ENCODE peak calls at places on chromosomes 7 and 10, in six cellular contexts. One of them, this sample, is unnamed.

GRCh38 chr10:103224133-103224532 is 21.6 kb upstream of the RPEL1 start:
- DNase-seq in stimulated activated CD4-positive, alpha-beta T cell treated with anti-CD3 and anti-CD28 coated beads, Interleukin-2, amount 100 ng/mL, for 24 hours: no peak
- DNase-seq in KBM-7: peak
- DNase-seq in activated naive CD8-positive, alpha-beta T cell treated with anti-CD3 and anti-CD28 coated beads for 36 hours: no peak
- DNase-seq in head of caudate nucleus: no peak
- DNase-seq in amygdala: no peak
- DNase-seq in this sample: no peak

GRCh38 chr10:48480397-48481374 is 124.2 kb downstream of the ARHGAP22 start:
- DNase-seq in KBM-7: no peak
- DNase-seq in activated naive CD8-positive, alpha-beta T cell treated with anti-CD3 and anti-CD28 coated beads for 36 hours: no peak
- DNase-seq in head of caudate nucleus: no peak
- DNase-seq in amygdala: no peak
- DNase-seq in stimulated activated CD4-positive, alpha-beta T cell treated with anti-CD3 and anti-CD28 coated beads, Interleukin-2, amount 100 ng/mL, for 24 hours: no peak
- DNase-seq in this sample: peak

GRCh38 chr7:150940446-150941102 is 37.5 kb downstream of the KCNH2 start:
- DNase-seq in stimulated activated CD4-positive, alpha-beta T cell treated with anti-CD3 and anti-CD28 coated beads, Interleukin-2, amount 100 ng/mL, for 24 hours: no peak
- DNase-seq in activated naive CD8-positive, alpha-beta T cell treated with anti-CD3 and anti-CD28 coated beads for 36 hours: no peak
- DNase-seq in KBM-7: no peak
- DNase-seq in head of caudate nucleus: no peak
- DNase-seq in amygdala: no peak
- DNase-seq in this sample: no peak

GRCh38 chr7:26233902-26234511 is 32.5 kb downstream of the CBX3 start:
- DNase-seq in amygdala: no peak
- DNase-seq in head of caudate nucleus: no peak
- DNase-seq in KBM-7: peak
- DNase-seq in activated naive CD8-positive, alpha-beta T cell treated with anti-CD3 and anti-CD28 coated beads for 36 hours: no peak
- DNase-seq in stimulated activated CD4-positive, alpha-beta T cell treated with anti-CD3 and anti-CD28 coated beads, Interleukin-2, amount 100 ng/mL, for 24 hours: no peak
- DNase-seq in this sample: no peak

GRCh38 chr7:141754939-141755338 is 9.0 kb upstream of the TAS2R3 start:
- DNase-seq in activated naive CD8-positive, alpha-beta T cell treated with anti-CD3 and anti-CD28 coated beads for 36 hours: no peak
- DNase-seq in stimulated activated CD4-positive, alpha-beta T cell treated with anti-CD3 and anti-CD28 coated beads, Interleukin-2, amount 100 ng/mL, for 24 hours: no peak
- DNase-seq in amygdala: no peak
- DNase-seq in head of caudate nucleus: no peak
- DNase-seq in KBM-7: peak
- DNase-seq in this sample: no peak

GRCh38 chr10:19638173-19638872 is 177.9 kb upstream of the PLXDC2 start:
- DNase-seq in KBM-7: peak
- DNase-seq in activated naive CD8-positive, alpha-beta T cell treated with anti-CD3 and anti-CD28 coated beads for 36 hours: no peak
- DNase-seq in head of caudate nucleus: no peak
- DNase-seq in stimulated activated CD4-positive, alpha-beta T cell treated with anti-CD3 and anti-CD28 coated beads, Interleukin-2, amount 100 ng/mL, for 24 hours: no peak
- DNase-seq in amygdala: no peak
- DNase-seq in this sample: no peak

GRCh38 chr10:6907877-6908530 is 327.9 kb upstream of the PRKCQ start:
- DNase-seq in activated naive CD8-positive, alpha-beta T cell treated with anti-CD3 and anti-CD28 coated beads for 36 hours: no peak
- DNase-seq in head of caudate nucleus: no peak
- DNase-seq in amygdala: no peak
- DNase-seq in stimulated activated CD4-positive, alpha-beta T cell treated with anti-CD3 and anti-CD28 coated beads, Interleukin-2, amount 100 ng/mL, for 24 hours: no peak
- DNase-seq in KBM-7: no peak
- DNase-seq in this sample: no peak

GRCh38 chr10:92849234-92849525 is 860 bp downstream of the EXOC6 start:
- DNase-seq in stimulated activated CD4-positive, alpha-beta T cell treated with anti-CD3 and anti-CD28 coated beads, Interleukin-2, amount 100 ng/mL, for 24 hours: no peak
- DNase-seq in activated naive CD8-positive, alpha-beta T cell treated with anti-CD3 and anti-CD28 coated beads for 36 hours: no peak
- DNase-seq in amygdala: no peak
- DNase-seq in KBM-7: peak
- DNase-seq in head of caudate nucleus: no peak
- DNase-seq in this sample: no peak

GRCh38 chr7:44061645-44062179 is 3.7 kb downstream of the PGAM2 start:
- DNase-seq in activated naive CD8-positive, alpha-beta T cell treated with anti-CD3 and anti-CD28 coated beads for 36 hours: no peak
- DNase-seq in amygdala: no peak
- DNase-seq in head of caudate nucleus: no peak
- DNase-seq in KBM-7: no peak
- DNase-seq in stimulated activated CD4-positive, alpha-beta T cell treated with anti-CD3 and anti-CD28 coated beads, Interleukin-2, amount 100 ng/mL, for 24 hours: no peak
- DNase-seq in this sample: no peak

GRCh38 chr10:64011871-64012714 is 490.9 kb downstream of the REEP3 start:
- DNase-seq in amygdala: no peak
- DNase-seq in head of caudate nucleus: no peak
- DNase-seq in stimulated activated CD4-positive, alpha-beta T cell treated with anti-CD3 and anti-CD28 coated beads, Interleukin-2, amount 100 ng/mL, for 24 hours: no peak
- DNase-seq in activated naive CD8-positive, alpha-beta T cell treated with anti-CD3 and anti-CD28 coated beads for 36 hours: no peak
- DNase-seq in KBM-7: no peak
- DNase-seq in this sample: no peak

GRCh38 chr10:126569513-126570447 is 100.7 kb downstream of the C10orf90 start:
- DNase-seq in amygdala: no peak
- DNase-seq in head of caudate nucleus: peak
- DNase-seq in KBM-7: no peak
- DNase-seq in stimulated activated CD4-positive, alpha-beta T cell treated with anti-CD3 and anti-CD28 coated beads, Interleukin-2, amount 100 ng/mL, for 24 hours: no peak
- DNase-seq in activated naive CD8-positive, alpha-beta T cell treated with anti-CD3 and anti-CD28 coated beads for 36 hours: no peak
- DNase-seq in this sample: no peak

GRCh38 chr10:76939862-76940495 is 697.6 kb downstream of the KCNMA1 start:
- DNase-seq in stimulated activated CD4-positive, alpha-beta T cell treated with anti-CD3 and anti-CD28 coated beads, Interleukin-2, amount 100 ng/mL, for 24 hours: no peak
- DNase-seq in KBM-7: no peak
- DNase-seq in activated naive CD8-positive, alpha-beta T cell treated with anti-CD3 and anti-CD28 coated beads for 36 hours: no peak
- DNase-seq in head of caudate nucleus: no peak
- DNase-seq in amygdala: no peak
- DNase-seq in this sample: no peak

GRCh38 chr7:43536773-43537172 is 46.1 kb upstream of the STK17A start:
- DNase-seq in activated naive CD8-positive, alpha-beta T cell treated with anti-CD3 and anti-CD28 coated beads for 36 hours: no peak
- DNase-seq in head of caudate nucleus: no peak
- DNase-seq in stimulated activated CD4-positive, alpha-beta T cell treated with anti-CD3 and anti-CD28 coated beads, Interleukin-2, amount 100 ng/mL, for 24 hours: no peak
- DNase-seq in amygdala: no peak
- DNase-seq in KBM-7: no peak
- DNase-seq in this sample: no peak

GRCh38 chr10:130686680-130687300 is 550.6 kb downstream of the GLRX3 start:
- DNase-seq in KBM-7: peak
- DNase-seq in stimulated activated CD4-positive, alpha-beta T cell treated with anti-CD3 and anti-CD28 coated beads, Interleukin-2, amount 100 ng/mL, for 24 hours: no peak
- DNase-seq in amygdala: no peak
- DNase-seq in head of caudate nucleus: peak
- DNase-seq in activated naive CD8-positive, alpha-beta T cell treated with anti-CD3 and anti-CD28 coated beads for 36 hours: no peak
- DNase-seq in this sample: no peak

GRCh38 chr7:1137517-1138167 is 22.4 kb downstream of the ZFAND2A start:
- DNase-seq in stimulated activated CD4-positive, alpha-beta T cell treated with anti-CD3 and anti-CD28 coated beads, Interleukin-2, amount 100 ng/mL, for 24 hours: no peak
- DNase-seq in head of caudate nucleus: no peak
- DNase-seq in activated naive CD8-positive, alpha-beta T cell treated with anti-CD3 and anti-CD28 coated beads for 36 hours: no peak
- DNase-seq in amygdala: no peak
- DNase-seq in KBM-7: peak
- DNase-seq in this sample: no peak

GRCh38 chr7:67346876-67347275 is 350.2 kb downstream of the TYW1 start:
- DNase-seq in KBM-7: no peak
- DNase-seq in activated naive CD8-positive, alpha-beta T cell treated with anti-CD3 and anti-CD28 coated beads for 36 hours: no peak
- DNase-seq in amygdala: no peak
- DNase-seq in head of caudate nucleus: no peak
- DNase-seq in stimulated activated CD4-positive, alpha-beta T cell treated with anti-CD3 and anti-CD28 coated beads, Interleukin-2, amount 100 ng/mL, for 24 hours: no peak
- DNase-seq in this sample: no peak

GRCh38 chr10:76031099-76031498 is 599.7 kb downstream of the LRMDA start:
- DNase-seq in KBM-7: no peak
- DNase-seq in stimulated activated CD4-positive, alpha-beta T cell treated with anti-CD3 and anti-CD28 coated beads, Interleukin-2, amount 100 ng/mL, for 24 hours: no peak
- DNase-seq in amygdala: no peak
- DNase-seq in activated naive CD8-positive, alpha-beta T cell treated with anti-CD3 and anti-CD28 coated beads for 36 hours: no peak
- DNase-seq in head of caudate nucleus: no peak
- DNase-seq in this sample: no peak

GRCh38 chr10:77834943-77835668 is 91.4 kb downstream of the DLG5 start:
- DNase-seq in activated naive CD8-positive, alpha-beta T cell treated with anti-CD3 and anti-CD28 coated beads for 36 hours: no peak
- DNase-seq in stimulated activated CD4-positive, alpha-beta T cell treated with anti-CD3 and anti-CD28 coated beads, Interleukin-2, amount 100 ng/mL, for 24 hours: no peak
- DNase-seq in amygdala: no peak
- DNase-seq in head of caudate nucleus: no peak
- DNase-seq in KBM-7: no peak
- DNase-seq in this sample: no peak

GRCh38 chr7:73904219-73905136 is 43.5 kb downstream of the TMEM270 start:
- DNase-seq in stimulated activated CD4-positive, alpha-beta T cell treated with anti-CD3 and anti-CD28 coated beads, Interleukin-2, amount 100 ng/mL, for 24 hours: no peak
- DNase-seq in head of caudate nucleus: peak
- DNase-seq in KBM-7: no peak
- DNase-seq in activated naive CD8-positive, alpha-beta T cell treated with anti-CD3 and anti-CD28 coated beads for 36 hours: no peak
- DNase-seq in amygdala: no peak
- DNase-seq in this sample: peak